ENCODE peak calls at places on chromosomes 2 and 18, in five cellular contexts. S is H7; M is HS-27A; I is activated CD4-positive, alpha-beta T cell treated with anti-CD3 and anti-CD28 coated beads, Interleukin-2, amount 10 ng/mL, durations not matched to agents 7 days and 5 days; X is GM03348. V is an unnamed sample.

GRCh38 chr18:31508781-31509180 is 10.8 kb downstream of the DSG2 start:
- DNase-seq in X (no peak), S (no peak), I (no peak), M (no peak), V (no peak)

GRCh38 chr2:229202646-229203045 is 68.4 kb downstream of the PID1 start:
- DNase-seq in S (no peak), X (peak; percentile 13), M (no peak), I (no peak), V (no peak)

GRCh38 chr2:148020036-148020357 is 540 bp downstream of the ORC4 start:
- DNase-seq in S (no peak), X (peak; percentile 33), I (no peak), M (peak; percentile 30), V (peak; percentile 47)

GRCh38 chr2:162478721-162479129 is 134.8 kb downstream of the GCA start:
- DNase-seq in M (no peak), I (no peak), X (no peak), S (no peak), V (no peak)

GRCh38 chr18:76490701-76491171 is 4.3 kb downstream of the ZNF516 start:
- DNase-seq in S (peak; percentile 48), M (no peak), X (peak; percentile 56), I (peak; percentile 57), V (no peak)

GRCh38 chr18:6323319-6323889 is 91.3 kb downstream of the L3MBTL4 start:
- DNase-seq in X (no peak), I (no peak), S (no peak), M (no peak), V (no peak)

GRCh38 chr18:40414155-40414754 is 1540.8 kb upstream of the PIK3C3 start:
- DNase-seq in S (no peak), M (no peak), I (no peak), X (no peak), V (no peak)

GRCh38 chr2:236178921-236179652 is 10.9 kb upstream of the GBX2 start:
- DNase-seq in M (no peak), I (no peak), S (peak; percentile 80), X (no peak), V (no peak)

GRCh38 chr2:124961132-124961531 is 936.0 kb downstream of the CNTNAP5 start:
- DNase-seq in S (no peak), M (no peak), I (no peak), X (no peak), V (no peak)

GRCh38 chr18:62182220-62182619 is 4.6 kb downstream of the PIGN start:
- DNase-seq in I (no peak), S (no peak), X (no peak), M (no peak), V (no peak)

GRCh38 chr2:72113847-72114692 is 33.6 kb downstream of the CYP26B1 start:
- DNase-seq in X (no peak), M (no peak), S (no peak), I (no peak), V (no peak)

GRCh38 chr2:69381337-69381737 is 5.7 kb downstream of the GFPT1 start:
- DNase-seq in M (no peak), X (no peak), I (no peak), S (no peak), V (no peak)

GRCh38 chr18:13220326-13220991 is 1.9 kb downstream of the LDLRAD4 start:
- DNase-seq in I (no peak), S (no peak), M (no peak), X (no peak), V (no peak)

GRCh38 chr2:67389286-67389685 is 7.8 kb upstream of the ETAA1 start:
- DNase-seq in I (no peak), M (no peak), S (no peak), X (peak; percentile 62), V (peak; percentile 38)

GRCh38 chr2:98515571-98515927 is 70.9 kb downstream of the INPP4A start:
- DNase-seq in S (no peak), I (no peak), M (no peak), X (no peak), V (no peak)

GRCh38 chr2:238695538-238695937 is 152.3 kb upstream of the TWIST2 start:
- DNase-seq in M (no peak), S (no peak), X (peak; percentile 0), I (no peak), V (no peak)

GRCh38 chr2:239711911-239712570 is 311.2 kb upstream of the HDAC4 start:
- DNase-seq in X (no peak), I (no peak), S (peak; percentile 4), M (no peak), V (no peak)

GRCh38 chr2:72806280-72806955 is 19.4 kb downstream of the EXOC6B start:
- DNase-seq in M (no peak), S (no peak), X (no peak), I (no peak), V (no peak)

GRCh38 chr2:67565761-67566160 is 168.6 kb downstream of the ETAA1 start:
- DNase-seq in I (no peak), X (peak; percentile 44), S (no peak), M (no peak), V (peak; percentile 84)

GRCh38 chr2:236718207-236718992 is 148.8 kb downstream of the ACKR3 start:
- DNase-seq in M (no peak), I (no peak), X (no peak), S (no peak), V (no peak)

GRCh38 chr2:113196839-113197238 is 23.1 kb downstream of the PSD4 start:
- DNase-seq in I (no peak), S (no peak), X (no peak), M (no peak), V (no peak)

GRCh38 chr2:28134262-28134812 is 243.8 kb downstream of the BABAM2 start:
- DNase-seq in X (no peak), M (no peak), S (no peak), I (peak; percentile 20), V (no peak)

GRCh38 chr2:26269571-26270170 is 24.9 kb downstream of the HADHB start:
- DNase-seq in M (no peak), I (no peak), X (no peak), S (no peak), V (no peak)

GRCh38 chr2:8625399-8626283 is 56.2 kb upstream of the ID2 start:
- DNase-seq in M (no peak), X (no peak), S (no peak), I (no peak), V (no peak)

V was measured in HFFc6.